ENCODE peak calls at places on chromosome 10, in ten cellular contexts. Z, P, G, M, U, W, S, K, C and Y are unnamed samples.

GRCh38 chr10:34696423-34696822 is 118.7 kb downstream of the PARD3 start:
- DNase-seq in C (no peak), Z (no peak), G (peak), S (peak), K (peak), M (no peak), P (peak), W (no peak), U (no peak), Y (no peak)

GRCh38 chr10:12579954-12580858 is 230.9 kb downstream of the CAMK1D start:
- DNase-seq in P (no peak), Z (no peak), M (no peak), S (no peak), U (peak), W (no peak), K (peak), G (peak), C (no peak), Y (no peak)

GRCh38 chr10:92816106-92816505 is 32.2 kb upstream of the EXOC6 start:
- DNase-seq in G (no peak), P (peak), U (no peak), K (no peak), S (peak), Z (no peak), M (no peak), W (no peak), C (no peak), Y (no peak)

GRCh38 chr10:58267713-58268453 is at the start of gene IPMK:
- DNase-seq in G (peak), P (peak), S (peak), W (peak), U (peak), Z (peak), M (peak), K (peak), C (peak), Y (no peak)

GRCh38 chr10:123156091-123156490 is 1.9 kb downstream of the BUB3 start:
- DNase-seq in M (no peak), U (no peak), C (no peak), Z (no peak), W (no peak), S (no peak), P (peak), K (no peak), G (no peak), Y (no peak)

GRCh38 chr10:75048669-75049098 is 62.8 kb upstream of the SAMD8 start:
- DNase-seq in W (no peak), K (no peak), Z (no peak), M (no peak), C (no peak), P (no peak), G (no peak), U (no peak), S (no peak), Y (no peak)

GRCh38 chr10:28326516-28327493 is 23.9 kb upstream of the MPP7 start:
- DNase-seq in M (peak), K (no peak), W (no peak), U (peak), S (peak), G (peak), C (peak), P (no peak), Z (peak), Y (no peak)

GRCh38 chr10:8435186-8436055 is 380.9 kb downstream of the GATA3 start:
- DNase-seq in M (peak), U (no peak), K (peak), G (no peak), C (no peak), P (no peak), W (no peak), Z (no peak), S (peak), Y (no peak)

GRCh38 chr10:11330383-11331020 is 280.9 kb downstream of the USP6NL start:
- DNase-seq in C (no peak), S (no peak), P (peak), K (no peak), W (no peak), U (no peak), Z (no peak), M (no peak), G (peak), Y (no peak)

DNA sequence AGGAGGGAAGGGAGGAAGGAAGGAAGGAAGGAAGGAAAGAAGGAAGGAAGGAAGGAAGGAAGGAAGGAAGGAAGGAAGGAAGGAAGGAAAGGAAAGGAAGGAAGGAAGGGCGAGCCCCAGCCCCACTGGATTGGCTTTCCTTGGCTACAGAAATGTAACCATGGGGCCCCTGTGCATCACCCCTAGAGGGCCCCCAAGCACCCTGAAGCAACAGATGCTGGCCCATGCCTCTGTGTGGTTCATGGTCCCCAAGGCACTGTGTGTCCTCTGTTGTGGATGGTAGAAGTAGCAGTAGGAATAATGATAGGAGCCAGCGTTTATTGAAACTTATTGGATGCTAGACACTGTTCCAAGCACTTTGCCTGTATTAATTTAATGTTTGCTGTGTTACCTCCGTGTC is 116.6 kb upstream of the MACROH2A2 start:
- DNase-seq in M (no peak), P (no peak), G (no peak), W (no peak), C (no peak), K (peak), U (no peak), S (no peak), Z (no peak), Y (no peak)
- TF ChIP-seq CTCF in M (no peak), P (peak), G (peak), W (no peak), C (no peak), K (no peak), U (no peak), S (no peak), Z (no peak), Y (no peak)

GRCh38 chr10:71820966-71821365 is 30.1 kb downstream of the PSAP start:
- DNase-seq in C (no peak), P (no peak), W (no peak), S (no peak), K (no peak), U (no peak), Z (no peak), G (no peak), M (no peak), Y (no peak)
- TF ChIP-seq CTCF in C (no peak), P (no peak), W (no peak), S (no peak), K (no peak), U (no peak), Z (no peak), G (no peak), M (no peak), Y (no peak)

DNA sequence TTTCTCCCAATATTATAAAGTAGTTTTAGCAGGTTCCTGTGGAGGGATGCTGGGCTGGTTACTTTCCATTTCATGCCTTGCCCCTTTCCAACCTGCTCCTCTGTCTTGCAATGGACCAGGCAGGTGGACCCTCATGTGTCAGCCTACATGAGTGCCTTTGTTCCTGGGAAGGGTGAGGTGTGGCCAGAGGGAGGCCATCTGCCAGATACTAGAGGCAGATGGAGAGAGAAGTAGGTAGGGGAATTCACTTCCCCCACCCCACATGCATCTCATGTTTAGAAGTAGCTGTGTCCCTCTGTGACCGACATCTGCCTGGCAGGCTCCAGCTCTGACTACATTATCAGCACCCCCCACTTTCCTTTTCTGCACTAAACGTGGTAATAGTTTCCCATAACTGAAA is 396.2 kb upstream of the FZD8 start:
- DNase-seq in S (no peak), W (no peak), G (no peak), P (no peak), U (no peak), Z (no peak), K (no peak), M (no peak), C (no peak), Y (no peak)
- TF ChIP-seq CTCF in S (no peak), W (no peak), G (no peak), P (no peak), U (no peak), Z (no peak), K (no peak), M (no peak), C (no peak), Y (no peak)

DNA sequence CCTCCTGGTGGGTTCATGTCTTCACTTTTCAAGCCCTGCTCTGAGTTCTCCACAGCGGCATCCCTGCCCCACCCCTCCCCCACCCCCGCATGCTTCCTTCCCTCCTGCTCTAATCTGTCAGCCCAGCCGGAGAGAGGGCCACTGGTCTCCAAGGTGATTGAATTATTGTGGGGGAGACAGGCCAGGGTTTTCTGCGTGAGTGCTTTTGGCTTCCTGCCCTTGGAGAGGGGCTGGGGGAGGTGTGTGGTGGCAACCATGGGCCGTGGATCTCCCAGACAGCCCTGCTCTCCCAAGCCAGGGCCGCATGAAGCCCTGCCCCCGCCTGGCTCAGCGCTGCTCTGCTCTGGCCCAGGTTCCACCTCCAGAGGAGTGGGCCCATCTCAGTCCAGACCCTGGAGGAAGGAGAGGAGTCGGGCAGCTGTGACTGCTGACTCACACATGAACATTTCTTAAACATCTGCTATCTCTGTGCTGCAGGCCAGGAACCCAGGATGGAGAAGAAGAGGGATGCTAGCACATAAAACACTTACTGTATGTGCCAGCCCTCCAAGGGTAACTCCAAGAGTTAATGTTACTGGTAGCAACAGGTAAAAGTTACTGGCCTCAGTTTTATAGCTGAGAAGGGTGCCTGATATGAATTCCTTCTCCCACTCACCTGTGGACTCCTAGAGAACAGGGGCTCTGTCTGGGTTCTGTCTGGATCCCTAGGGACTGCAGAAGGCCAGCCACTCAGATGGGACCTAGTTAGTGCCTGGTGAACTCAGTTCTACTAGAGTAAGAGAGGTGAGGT is 110.0 kb downstream of the ZMIZ1 start:
- DNase-seq in K (no peak), M (no peak), P (peak), G (peak), Z (no peak), C (no peak), U (no peak), W (no peak), S (no peak), Y (no peak)
- TF ChIP-seq CTCF in K (no peak), M (no peak), P (no peak), G (peak), Z (no peak), C (no peak), U (no peak), W (no peak), S (no peak), Y (no peak)